ENCODE peak calls at places on chromosomes 1 and 21, in five cellular contexts. G, A, M, K and S are unnamed samples.
A peak's percentile ranks its signal among the peaks of the same experiment; 100 is the strongest.

GRCh38 chr1:245168921-245169320 is 14.1 kb downstream of the KIF26B start:
- DNase-seq in M (no peak), K (no peak), G (no peak), A (peak; percentile 21), S (no peak)

GRCh38 chr1:196467230-196467629 is 141.0 kb downstream of the KCNT2 start:
- DNase-seq in K (no peak), G (no peak), M (no peak), A (no peak), S (peak; percentile 37)

GRCh38 chr1:182784556-182785171 is 4.9 kb upstream of the NPL start:
- DNase-seq in A (peak; percentile 43), K (peak; percentile 24), G (no peak), M (no peak), S (peak; percentile 42)

GRCh38 chr1:25640646-25641328 is 24.2 kb downstream of the MAN1C1 start:
- DNase-seq in K (no peak), M (no peak), G (no peak), A (no peak), S (no peak)

GRCh38 chr1:37945743-37946702 is 830 bp downstream of the INPP5B start:
- DNase-seq in M (peak; percentile 17), G (peak; percentile 73), A (peak; percentile 85), K (no peak), S (no peak)

GRCh38 chr1:234782057-234782800 is 172.3 kb upstream of the IRF2BP2 start:
- DNase-seq in G (no peak), M (no peak), K (no peak), A (no peak), S (no peak)

GRCh38 chr1:57991289-57991688 is 555.2 kb downstream of the OMA1 start:
- DNase-seq in K (no peak), M (no peak), G (no peak), A (no peak), S (no peak)

GRCh38 chr1:14756617-14757259 is 158.3 kb downstream of the KAZN start:
- DNase-seq in M (no peak), K (no peak), G (no peak), A (no peak), S (no peak)

GRCh38 chr1:165570078-165570477 is 26.3 kb downstream of the LRRC52 start:
- DNase-seq in M (no peak), A (no peak), K (no peak), G (no peak), S (no peak)

GRCh38 chr1:34872133-34872503 is 12.6 kb upstream of the SMIM12 start:
- DNase-seq in A (no peak), G (no peak), K (no peak), M (no peak), S (no peak)
- H3K27me3 ChIP-seq in A (peaks cover 7% of the 10 kb centered on the region), G (peaks cover 58% of the 10 kb centered on the region), K (peaks cover 24% of the 10 kb centered on the region), M (no peaks in the 10 kb centered on the region), S (peaks cover 2% of the 10 kb centered on the region)

GRCh38 chr1:66300280-66300973 is 233.5 kb upstream of the SGIP1 start:
- DNase-seq in K (no peak), M (no peak), G (no peak), A (no peak), S (no peak)
- H3K4me3 ChIP-seq in K (peak overlapping the region; percentile 47), M (no peak overlapping the region), G (no peak overlapping the region), A (no peak overlapping the region), S (no peak overlapping the region)

DNA sequence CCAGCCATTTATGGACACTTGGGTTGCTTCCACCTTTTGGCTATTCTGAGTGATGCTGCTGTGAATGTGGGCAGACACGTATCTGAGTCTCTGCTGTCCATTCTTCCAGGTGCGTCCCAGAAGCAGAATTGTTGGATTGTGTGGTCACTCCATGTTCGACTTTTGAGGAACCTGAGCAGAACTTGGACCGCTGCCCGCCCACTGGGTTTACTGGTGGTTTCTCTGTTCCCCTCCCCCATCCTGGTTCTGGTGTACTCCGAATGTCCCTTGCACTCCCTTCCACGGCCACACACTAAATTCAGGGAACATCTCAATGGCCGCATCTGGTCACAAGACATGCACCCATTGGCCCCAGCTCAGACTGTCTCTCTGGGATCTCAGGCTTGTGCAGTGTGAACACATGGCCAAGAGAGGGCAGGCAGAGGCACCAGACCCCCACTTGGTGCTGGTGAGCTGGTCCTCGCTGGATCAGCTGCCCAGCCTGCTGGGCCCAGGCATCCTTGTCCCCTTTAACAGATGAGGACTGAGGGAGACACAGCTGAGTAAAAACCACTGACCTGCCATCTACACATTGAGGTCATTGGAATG is 565.1 kb downstream of the NPHP4 start:
- DNase-seq in K (no peak), A (no peak), M (no peak), G (no peak), S (no peak)
- TF ChIP-seq CTCF in K (no peak), A (no peak), M (no peak), G (no peak), S (no peak)

GRCh38 chr21:23963454-23963853 is 1643.8 kb downstream of the MRPL39 start:
- DNase-seq in G (no peak), K (no peak), M (no peak), A (no peak), S (peak; percentile 10)
- H3K27me3 ChIP-seq in G (peaks cover 3% of the 10 kb centered on the region), K (no peaks in the 10 kb centered on the region), M (no peaks in the 10 kb centered on the region), A (no peaks in the 10 kb centered on the region), S (no peaks in the 10 kb centered on the region)